ENCODE peak calls at places on chromosomes 2 and 18, in four cellular contexts. One of them, this sample, is unnamed.

GRCh38 chr2:239288951-239289481 is 111.8 kb downstream of the HDAC4 start:
- DNase-seq in GM12878: peak; percentile 52
- DNase-seq in K562: peak; percentile 47
- DNase-seq in GM12891: peak; percentile 52
- DNase-seq in this sample: no peak

GRCh38 chr18:48589797-48590519 is 51.1 kb downstream of the CTIF start:
- DNase-seq in GM12878: no peak
- DNase-seq in K562: no peak
- DNase-seq in GM12891: no peak
- DNase-seq in this sample: no peak

GRCh38 chr2:143696651-143697050 is 567.4 kb downstream of the ARHGAP15 start:
- DNase-seq in GM12878: no peak
- DNase-seq in K562: no peak
- DNase-seq in GM12891: no peak
- DNase-seq in this sample: no peak

GRCh38 chr18:50636366-50637057 is 76.6 kb downstream of the MAPK4 start:
- DNase-seq in GM12878: no peak
- DNase-seq in GM12891: no peak
- DNase-seq in K562: no peak
- DNase-seq in this sample: no peak

GRCh38 chr2:227515742-227516141 is 43.8 kb downstream of the AGFG1 start:
- DNase-seq in K562: no peak
- DNase-seq in GM12891: no peak
- DNase-seq in GM12878: no peak
- DNase-seq in this sample: no peak

GRCh38 chr2:47334356-47335136 is 68.4 kb upstream of the MSH2 start:
- DNase-seq in GM12878: no peak
- DNase-seq in K562: peak; percentile 81
- DNase-seq in GM12891: no peak
- DNase-seq in this sample: no peak

GRCh38 chr2:26528186-26528585 is 50.3 kb upstream of the OTOF start:
- DNase-seq in K562: no peak
- DNase-seq in GM12878: no peak
- DNase-seq in GM12891: no peak
- DNase-seq in this sample: no peak

GRCh38 chr2:232142049-232142448 is 180.5 kb downstream of the DIS3L2 start:
- DNase-seq in K562: peak; percentile 44
- DNase-seq in GM12878: no peak
- DNase-seq in GM12891: no peak
- DNase-seq in this sample: no peak

GRCh38 chr18:56217406-56217805 is 421.0 kb downstream of the TXNL1 start:
- DNase-seq in GM12878: no peak
- DNase-seq in K562: no peak
- DNase-seq in GM12891: no peak
- DNase-seq in this sample: no peak

GRCh38 chr2:72612614-72613160 is 213.1 kb downstream of the EXOC6B start:
- DNase-seq in GM12891: no peak
- DNase-seq in K562: no peak
- DNase-seq in GM12878: no peak
- DNase-seq in this sample: no peak
- TF ChIP-seq SPI1 in GM12891: no peak
- TF ChIP-seq SPI1 in K562: no peak
- TF ChIP-seq SPI1 in GM12878: no peak
- TF ChIP-seq SPI1 in this sample: no peak

DNA sequence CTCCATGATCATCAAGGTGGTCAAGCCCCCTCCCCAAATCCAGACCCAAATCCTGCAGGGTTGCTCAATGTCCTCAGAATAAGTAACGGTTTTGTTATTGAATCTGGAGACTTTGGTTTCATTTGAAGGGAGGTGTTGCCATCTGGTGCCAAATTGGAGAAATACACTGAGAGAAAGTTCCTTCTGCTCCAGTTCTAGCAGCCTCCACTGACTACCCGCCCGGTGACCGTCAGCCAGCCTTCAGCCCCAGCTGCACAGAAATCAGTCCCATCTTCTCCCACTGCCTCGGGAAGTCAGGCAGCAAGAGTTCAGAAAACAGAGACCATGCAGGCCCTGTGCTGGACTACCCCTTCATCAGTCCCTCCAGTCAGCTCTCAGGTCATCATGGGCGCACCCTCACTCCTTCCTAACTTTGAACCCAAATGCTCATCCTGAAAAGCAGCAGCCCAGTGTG is 38.7 kb downstream of the PKDCC start:
- DNase-seq in GM12878: no peak
- DNase-seq in GM12891: peak; percentile 45
- DNase-seq in K562: peak; percentile 59
- DNase-seq in this sample: peak; percentile 25
- TF ChIP-seq SPI1 in GM12878: no peak
- TF ChIP-seq SPI1 in GM12891: no peak
- TF ChIP-seq SPI1 in K562: no peak
- TF ChIP-seq SPI1 in this sample: no peak

DNA sequence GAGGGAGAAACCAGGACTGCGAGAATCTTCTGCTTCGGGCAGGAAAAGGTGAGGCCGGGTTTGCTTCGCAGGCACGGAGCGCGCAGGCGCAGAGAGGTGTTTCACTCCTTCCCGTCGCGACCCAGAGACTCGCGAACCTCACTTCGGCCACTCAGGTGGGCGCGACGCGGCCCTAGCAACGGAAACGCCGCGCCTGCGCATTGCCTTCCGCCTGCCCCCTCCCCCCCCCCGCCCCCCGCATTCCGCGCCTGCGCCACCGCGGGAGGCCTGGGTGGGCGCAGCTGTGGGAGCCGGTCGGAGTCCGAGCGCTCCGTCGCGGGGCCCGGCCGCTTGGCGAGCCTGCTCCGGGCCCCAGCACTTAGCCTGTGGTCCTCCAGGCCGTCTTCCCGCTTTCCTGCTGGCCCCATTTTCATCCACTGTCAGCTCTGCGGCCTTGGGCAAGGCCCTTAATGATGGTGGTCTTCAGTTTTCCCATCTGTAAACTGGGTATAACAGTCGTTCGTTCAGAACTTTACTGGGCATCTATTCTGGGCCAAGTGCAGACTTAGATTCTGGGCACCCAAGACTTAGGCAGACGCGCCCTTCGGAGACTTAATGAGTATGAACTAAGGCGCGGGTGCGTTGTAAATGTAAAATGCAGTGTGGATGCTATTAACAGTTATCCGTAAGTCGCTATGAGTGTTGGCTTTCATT is 62.1 kb upstream of the ACKR3 start:
- DNase-seq in GM12878: no peak
- DNase-seq in K562: no peak
- DNase-seq in GM12891: peak; percentile 43
- DNase-seq in this sample: no peak
- TF ChIP-seq SPI1 in GM12878: no peak
- TF ChIP-seq SPI1 in K562: no peak
- TF ChIP-seq SPI1 in GM12891: no peak
- TF ChIP-seq SPI1 in this sample: no peak

DNA sequence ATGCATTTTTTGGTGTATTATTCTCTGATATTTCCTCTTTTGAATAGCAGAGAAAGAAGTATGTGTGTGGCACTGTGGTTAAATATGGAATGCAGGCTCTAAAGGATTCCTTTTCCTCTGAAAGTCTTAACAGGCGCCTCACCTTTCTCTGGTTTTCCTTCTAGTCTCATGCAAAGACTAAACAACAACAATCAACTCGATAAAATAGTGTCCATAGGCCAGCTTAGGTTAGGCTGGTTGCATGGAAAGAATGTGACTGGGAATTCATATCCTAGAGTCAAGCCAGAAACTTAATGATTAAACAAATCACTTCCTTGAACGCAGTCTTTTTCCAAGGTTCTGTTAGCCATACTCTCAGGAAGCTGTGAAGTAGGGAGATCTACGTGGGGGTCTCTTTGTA is 800.8 kb upstream of the ID2 start:
- DNase-seq in GM12878: no peak
- DNase-seq in K562: no peak
- DNase-seq in GM12891: no peak
- DNase-seq in this sample: no peak
- TF ChIP-seq SPI1 in GM12878: no peak
- TF ChIP-seq SPI1 in K562: no peak
- TF ChIP-seq SPI1 in GM12891: no peak
- TF ChIP-seq SPI1 in this sample: no peak

DNA sequence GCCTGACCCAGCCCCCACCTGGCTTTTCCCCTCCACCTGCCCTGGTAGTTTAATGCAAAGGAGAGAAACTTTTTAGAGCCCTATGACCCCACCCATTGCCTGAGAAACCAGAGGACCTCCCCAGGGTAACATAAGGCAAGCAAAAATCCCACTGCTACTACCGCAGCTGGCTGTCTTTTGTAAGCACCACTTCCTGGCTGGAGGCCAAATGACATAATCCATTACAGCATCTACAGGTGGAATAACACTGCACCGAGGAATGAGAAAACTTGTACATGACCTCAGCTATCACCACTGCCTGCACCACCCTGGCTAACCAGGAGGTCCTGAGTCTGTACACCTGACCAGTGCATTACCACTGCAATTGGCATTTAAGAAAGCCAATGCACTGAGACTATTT is 149.6 kb upstream of the GALNT5 start:
- DNase-seq in GM12878: no peak
- DNase-seq in GM12891: no peak
- DNase-seq in K562: no peak
- DNase-seq in this sample: no peak
- TF ChIP-seq SPI1 in GM12878: no peak
- TF ChIP-seq SPI1 in GM12891: no peak
- TF ChIP-seq SPI1 in K562: no peak
- TF ChIP-seq SPI1 in this sample: no peak

DNA sequence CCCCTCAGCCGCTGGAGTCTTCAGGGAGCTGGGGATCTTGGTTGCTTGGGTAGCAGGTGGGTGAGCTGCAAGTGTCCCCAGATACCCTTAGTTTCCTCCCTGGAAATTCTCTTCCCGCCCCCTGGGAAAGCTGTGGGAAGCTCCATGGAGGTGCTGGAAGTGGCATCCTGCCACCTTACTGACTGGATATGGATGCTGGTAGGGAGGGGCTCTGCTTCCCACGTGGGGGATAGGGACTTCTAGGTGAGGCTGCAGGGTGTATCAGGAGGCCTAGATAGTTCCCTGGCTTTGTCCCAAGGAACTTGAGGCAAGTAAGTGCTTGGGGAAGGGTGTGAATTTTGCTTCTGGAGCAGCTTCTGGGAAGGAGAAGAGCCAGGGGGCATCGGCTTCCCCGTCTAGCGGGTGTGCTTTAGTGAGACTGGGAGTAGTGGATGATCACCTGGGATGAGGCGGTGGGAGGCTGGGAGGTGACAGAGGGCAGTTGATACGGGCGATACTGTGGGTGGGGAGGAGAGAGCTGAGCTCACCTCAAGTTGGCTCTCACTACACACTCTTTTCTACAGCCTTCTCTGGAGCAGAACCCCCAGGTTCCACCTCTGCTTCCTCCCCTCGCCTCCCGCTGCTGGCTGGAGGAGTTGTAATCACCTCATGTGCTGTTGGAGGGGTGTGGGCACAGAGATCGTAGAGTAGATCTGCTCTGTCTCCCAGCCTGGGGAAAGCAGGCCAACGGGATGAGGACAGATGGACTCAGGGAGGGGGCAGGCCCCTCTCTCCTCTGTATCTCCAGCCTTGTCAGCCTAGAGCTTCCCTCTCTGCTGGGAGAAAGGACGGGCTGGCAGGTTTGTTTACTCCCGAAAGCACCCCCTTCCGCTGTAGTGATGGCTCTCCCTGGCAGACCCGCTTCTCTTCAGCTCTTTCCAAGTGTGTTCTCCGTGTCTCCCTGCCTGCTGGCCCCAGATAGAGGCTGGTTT is 19.8 kb downstream of the TET3 start:
- DNase-seq in GM12878: no peak
- DNase-seq in GM12891: no peak
- DNase-seq in K562: peak; percentile 42
- DNase-seq in this sample: no peak
- TF ChIP-seq SPI1 in GM12878: no peak
- TF ChIP-seq SPI1 in GM12891: no peak
- TF ChIP-seq SPI1 in K562: no peak
- TF ChIP-seq SPI1 in this sample: no peak

GRCh38 chr2:12824304-12824761 is 107.6 kb downstream of the TRIB2 start:
- DNase-seq in GM12891: no peak
- DNase-seq in GM12878: no peak
- DNase-seq in K562: no peak
- DNase-seq in this sample: no peak
- TF ChIP-seq SPI1 in GM12891: no peak
- TF ChIP-seq SPI1 in GM12878: no peak
- TF ChIP-seq SPI1 in K562: no peak
- TF ChIP-seq SPI1 in this sample: no peak

DNA sequence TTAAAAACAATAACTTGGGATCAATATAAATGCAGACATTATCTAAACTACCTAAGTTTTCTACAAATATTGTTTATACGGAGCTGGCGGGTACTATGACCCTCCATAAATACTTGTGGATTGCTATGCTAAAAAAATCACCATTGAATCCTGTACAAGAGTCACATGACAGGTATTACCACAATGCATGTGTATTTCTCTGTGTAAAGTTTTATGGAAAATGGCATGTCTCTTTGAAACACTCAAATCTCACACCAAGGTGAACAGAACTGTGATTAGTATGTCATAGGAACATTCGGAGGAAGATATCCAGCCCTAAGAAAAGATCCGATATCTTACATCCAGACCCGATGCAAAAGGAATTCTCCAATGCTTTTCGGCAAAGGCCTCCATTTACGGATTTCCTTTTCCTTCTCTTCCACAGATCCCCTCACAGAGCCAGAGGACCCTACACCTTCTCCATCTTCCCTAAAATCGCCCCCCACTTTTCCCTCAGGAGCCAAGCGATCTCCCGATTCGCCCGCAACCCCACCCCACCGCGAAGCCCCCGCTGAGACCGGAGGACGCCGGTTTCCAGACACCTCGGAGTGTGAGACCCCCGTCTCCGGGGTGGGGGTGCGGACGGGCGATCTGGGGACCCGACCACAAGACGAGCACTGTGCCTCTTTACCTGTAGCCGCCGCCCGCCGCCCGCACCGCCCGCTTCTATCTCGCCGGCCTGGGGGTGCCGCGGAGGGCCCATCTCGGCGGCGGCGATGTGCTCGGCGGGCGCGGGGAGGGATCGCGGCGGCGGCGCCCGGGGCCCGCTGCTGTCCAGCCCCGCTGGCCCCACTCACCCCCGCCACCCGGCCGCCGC is 1.2 kb downstream of the SAP130 start:
- DNase-seq in GM12878: no peak
- DNase-seq in K562: peak; percentile 10
- DNase-seq in GM12891: no peak
- DNase-seq in this sample: no peak
- TF ChIP-seq SPI1 in GM12878: no peak
- TF ChIP-seq SPI1 in K562: no peak
- TF ChIP-seq SPI1 in GM12891: no peak
- TF ChIP-seq SPI1 in this sample: no peak